ENCODE peak calls at places on chromosome 2, in six cellular contexts. G is psoas muscle; Z is CD8-positive, alpha-beta T cell; V is cardiac muscle cell; K is tibial nerve; W is small intestine. B is an unnamed sample. For H3K4me1, the result is how much of the 10 kb centered on the place peaks cover.

GRCh38 chr2:127649684-127650040 is 3.7 kb downstream of the GPR17 start:
- DNase-seq in V (peak), K (peak), W (peak), Z (peak), G (peak), B (peak)

GRCh38 chr2:109423556-109424359 is 190.0 kb downstream of the SEPTIN10 start:
- DNase-seq in W (peak), K (no peak), G (no peak), V (no peak), Z (no peak), B (no peak)

GRCh38 chr2:96760986-96761832 is 507 bp downstream of the CNNM4 start:
- DNase-seq in V (no peak), W (peak), G (no peak), K (no peak), Z (peak), B (no peak)

GRCh38 chr2:10946394-10946793 is 34.7 kb downstream of the KCNF1 start:
- DNase-seq in K (no peak), W (no peak), V (no peak), Z (no peak), G (no peak), B (no peak)

GRCh38 chr2:180571559-180571958 is 408.8 kb upstream of the UBE2E3 start:
- DNase-seq in G (no peak), K (no peak), V (no peak), W (no peak), Z (no peak), B (no peak)

GRCh38 chr2:121036226-121036692 is 248.7 kb downstream of the TFCP2L1 start:
- DNase-seq in Z (no peak), W (peak), K (no peak), G (no peak), V (no peak), B (no peak)

GRCh38 chr2:226973821-226974220 is 138.0 kb downstream of the RHBDD1 start:
- DNase-seq in V (no peak), G (no peak), W (no peak), K (no peak), Z (no peak), B (no peak)

GRCh38 chr2:65300134-65300771 is 72.6 kb downstream of the ACTR2 start:
- DNase-seq in Z (no peak), V (no peak), W (no peak), G (peak), K (peak), B (no peak)

GRCh38 chr2:25964891-25965290 is 17.4 kb downstream of the KIF3C start:
- DNase-seq in Z (no peak), V (no peak), G (no peak), K (no peak), W (no peak), B (no peak)

GRCh38 chr2:126227250-126227649 is 428.7 kb upstream of the GYPC start:
- DNase-seq in K (no peak), Z (no peak), W (no peak), V (no peak), G (no peak), B (no peak)

GRCh38 chr2:8174641-8175257 is 507.1 kb upstream of the ID2 start:
- DNase-seq in Z (no peak), W (no peak), K (no peak), G (no peak), V (no peak), B (no peak)

GRCh38 chr2:202238234-202239197 is at the start of gene SUMO1:
- DNase-seq in V (peak), K (peak), G (peak), Z (peak), W (peak), B (peak)

GRCh38 chr2:96321230-96322103 is 3.6 kb upstream of the ITPRIPL1 start:
- DNase-seq in W (peak), K (no peak), Z (peak), G (peak), V (peak), B (peak)

GRCh38 chr2:146523218-146523617 is 1321.6 kb upstream of the ACVR2A start:
- DNase-seq in K (no peak), G (no peak), W (no peak), V (peak), Z (no peak), B (no peak)

GRCh38 chr2:179652296-179652695 is 209.1 kb downstream of the ZNF385B start:
- DNase-seq in V (no peak), G (no peak), K (no peak), Z (no peak), W (no peak), B (no peak)

GRCh38 chr2:184554736-184555135 is 43.6 kb upstream of the ZNF804A start:
- DNase-seq in K (no peak), G (no peak), V (no peak), W (no peak), Z (no peak), B (no peak)

GRCh38 chr2:223967981-223968380 is 10.7 kb downstream of the MRPL44 start:
- DNase-seq in Z (no peak), K (no peak), V (no peak), G (no peak), W (no peak), B (no peak)

GRCh38 chr2:3547915-3548314 is 10.2 kb downstream of the RNASEH1 start:
- DNase-seq in Z (no peak), K (no peak), G (no peak), V (no peak), W (no peak), B (no peak)

GRCh38 chr2:68912732-68913131 is 40.0 kb downstream of the GKN2 start:
- DNase-seq in Z (no peak), G (no peak), V (no peak), K (no peak), W (peak), B (no peak)

GRCh38 chr2:64203131-64204005 is 59.1 kb upstream of the PELI1 start:
- DNase-seq in Z (no peak), V (peak), G (no peak), K (no peak), W (no peak), B (no peak)
- H3K4me3 ChIP-seq in Z (no peak), V (no peak), G (peak), K (no peak), W (no peak), B (peak)

DNA sequence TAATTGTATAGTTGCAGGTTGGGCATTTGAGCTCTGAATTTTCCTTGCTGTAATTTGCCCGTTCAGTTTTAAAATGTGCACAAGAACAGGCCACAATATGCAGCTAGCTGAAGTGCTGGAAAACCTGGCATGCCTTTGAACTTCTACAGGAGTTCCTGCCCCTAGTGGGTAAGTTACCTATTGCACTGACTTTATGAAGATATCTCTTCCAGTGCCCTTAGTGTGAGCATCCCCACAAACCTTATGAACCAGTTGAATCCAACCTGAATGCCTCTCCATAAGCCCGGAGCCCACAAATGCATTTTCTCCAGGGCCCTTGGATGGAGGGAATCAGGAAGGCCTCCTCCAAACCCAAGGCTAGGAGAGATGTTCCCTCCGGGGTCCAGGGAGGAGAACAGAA is 106.8 kb downstream of the XRCC5 start:
- DNase-seq in K (no peak), W (peak), Z (no peak), V (peak), G (no peak), B (no peak)
- H3K4me1 ChIP-seq in K (under half), W (under half), Z (under half), V (under half), G (under half), B (under half)

GRCh38 chr2:84854835-84855234 is 26.0 kb downstream of the TRABD2A start:
- DNase-seq in G (no peak), K (no peak), W (no peak), Z (no peak), V (no peak), B (no peak)
- H3K4me3 ChIP-seq in G (no peak), K (no peak), W (no peak), Z (peak), V (no peak), B (no peak)

GRCh38 chr2:233422050-233422639 is 67.9 kb downstream of the DGKD start:
- DNase-seq in V (no peak), K (no peak), G (no peak), W (peak), Z (peak), B (peak)

GRCh38 chr2:233424028-233424951 is 70.0 kb downstream of the DGKD start:
- DNase-seq in Z (no peak), K (no peak), V (no peak), G (peak), W (peak), B (no peak)

GRCh38 chr2:233422649-233423435 is 68.5 kb downstream of the DGKD start:
- DNase-seq in W (peak), K (no peak), V (no peak), Z (no peak), G (no peak), B (no peak)

GRCh38 chr2:233421091-233421816 is 67.0 kb downstream of the DGKD start:
- DNase-seq in V (no peak), Z (no peak), W (no peak), G (no peak), K (no peak), B (no peak)

DNA sequence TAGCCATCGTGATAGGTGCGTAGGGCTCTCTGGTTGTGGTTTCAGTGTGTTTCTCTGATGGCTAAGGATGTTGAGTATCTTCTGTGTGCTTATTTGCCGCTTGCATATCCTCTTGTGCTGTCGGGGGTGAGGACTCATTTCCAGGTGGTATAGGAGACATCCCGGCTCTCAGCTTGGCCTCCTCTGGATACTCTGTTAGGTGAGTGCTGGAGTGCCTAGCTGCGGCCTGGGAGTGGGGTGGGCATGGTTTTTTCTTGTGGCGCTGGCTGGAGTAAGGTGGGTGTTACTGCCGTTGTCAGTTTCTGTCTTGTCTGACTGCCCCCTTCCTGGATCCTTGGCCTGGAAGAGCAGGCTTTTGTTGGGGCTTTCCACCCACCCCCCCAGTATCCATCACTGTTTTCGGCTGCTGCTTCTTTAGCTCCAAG is 69.2 kb downstream of the DGKD start:
- DNase-seq in W (no peak), G (no peak), Z (no peak), V (no peak), K (no peak), B (no peak)
- H3K4me1 ChIP-seq in W (under half), G (half or more), Z (half or more), V (under half), K (under half), B (half or more)

GRCh38 chr2:219444566-219445091 is 10.0 kb downstream of the SPEG start:
- DNase-seq in K (no peak), V (no peak), Z (no peak), G (peak), W (no peak), B (no peak)
- H3K4me3 ChIP-seq in K (peak), V (no peak), Z (no peak), G (no peak), W (no peak), B (no peak)

GRCh38 chr2:36568533-36569246 is 29.3 kb downstream of the FEZ2 start:
- DNase-seq in G (no peak), Z (no peak), K (no peak), W (no peak), V (no peak), B (no peak)
- H3K4me1 ChIP-seq in G (under half), Z (under half), K (under half), W (under half), V (under half), B (under half)

GRCh38 chr2:149002378-149002890 is 36.1 kb upstream of the LYPD6B start:
- DNase-seq in W (no peak), Z (no peak), V (no peak), K (no peak), G (no peak), B (no peak)
- H3K4me3 ChIP-seq in W (no peak), Z (no peak), V (no peak), K (no peak), G (no peak), B (no peak)

GRCh38 chr2:157501026-157501425 is 57.1 kb upstream of the CYTIP start:
- DNase-seq in Z (no peak), G (no peak), K (no peak), W (no peak), V (no peak), B (no peak)
- H3K4me1 ChIP-seq in Z (under half), G (under half), K (under half), W (under half), V (under half), B (under half)

GRCh38 chr2:6877402-6878305 is at the start of gene RSAD2:
- DNase-seq in Z (no peak), V (no peak), K (no peak), W (peak), G (no peak), B (peak)
- H3K4me3 ChIP-seq in Z (peak), V (no peak), K (peak), W (peak), G (peak), B (peak)